ENCODE peak calls at places on chromosomes 6 and 20, in nine cellular contexts. R is heart right ventricle, Z is lung, M is stomach, N is ovary, U is mammary epithelial cell, B is heart left ventricle, F is tibial nerve, A is GM23338. W is an unnamed sample. For H3K4me1, the result is how much of the 10 kb centered on the place peaks cover.

GRCh38 chr6:89934685-89935366 is 40.6 kb downstream of the GJA10 start:
- DNase-seq in M (no peak), A (peak), F (no peak), Z (no peak), N (no peak), R (no peak), B (no peak), U (no peak), W (no peak)

GRCh38 chr6:34890526-34890910 is 1.5 kb downstream of the ANKS1A start:
- DNase-seq in M (no peak), F (no peak), R (no peak), B (no peak), N (no peak), Z (no peak), U (no peak), A (no peak), W (no peak)

GRCh38 chr20:47355489-47356219 is 845 bp downstream of the ZMYND8 start:
- DNase-seq in N (no peak), F (no peak), U (no peak), R (no peak), Z (no peak), B (no peak), A (no peak), M (no peak), W (no peak)

GRCh38 chr6:18102783-18103509 is 19.5 kb downstream of the NHLRC1 start:
- DNase-seq in R (no peak), M (no peak), B (no peak), F (no peak), U (no peak), A (no peak), Z (no peak), N (no peak), W (no peak)

GRCh38 chr6:116220172-116220571 is 33.7 kb downstream of the TSPYL4 start:
- DNase-seq in R (peak), A (no peak), M (no peak), B (no peak), F (no peak), N (no peak), U (no peak), Z (no peak), W (peak)

GRCh38 chr6:46612645-46613044 is 40.0 kb downstream of the CYP39A1 start:
- DNase-seq in F (no peak), A (no peak), R (peak), M (no peak), U (no peak), N (no peak), Z (no peak), B (peak), W (peak)

GRCh38 chr20:40754372-40754943 is 65.4 kb upstream of the MAFB start:
- DNase-seq in B (peak), R (peak), Z (no peak), F (no peak), M (no peak), A (no peak), U (no peak), N (no peak), W (peak)

GRCh38 chr6:148455225-148455624 is 112.6 kb downstream of the SASH1 start:
- DNase-seq in F (no peak), Z (peak), B (no peak), A (no peak), M (no peak), R (peak), U (no peak), N (no peak), W (no peak)

GRCh38 chr20:24160563-24161355 is 172.2 kb upstream of the GGTLC1 start:
- DNase-seq in F (peak), N (peak), R (peak), Z (peak), M (peak), A (peak), B (peak), U (peak), W (peak)

GRCh38 chr6:52306972-52307849 is 22.7 kb upstream of the MCM3 start:
- DNase-seq in A (peak), R (no peak), B (no peak), U (no peak), F (no peak), Z (peak), M (no peak), N (no peak), W (peak)

GRCh38 chr20:45404438-45404837 is 3.7 kb upstream of the DBNDD2 start:
- DNase-seq in U (no peak), R (no peak), F (no peak), N (no peak), Z (no peak), M (no peak), B (no peak), A (no peak), W (no peak)

GRCh38 chr6:15443119-15443518 is 197.2 kb downstream of the JARID2 start:
- DNase-seq in N (no peak), F (no peak), Z (no peak), U (peak), A (no peak), M (no peak), B (no peak), R (no peak), W (no peak)

GRCh38 chr6:46815130-46815529 is 21.9 kb downstream of the MEP1A start:
- DNase-seq in U (peak), A (no peak), F (no peak), Z (no peak), R (no peak), M (no peak), B (no peak), N (no peak), W (no peak)

GRCh38 chr20:46967647-46968046 is 73.0 kb downstream of the EYA2 start:
- DNase-seq in M (no peak), A (no peak), N (no peak), R (no peak), U (no peak), Z (no peak), B (no peak), F (no peak), W (no peak)

GRCh38 chr6:147881432-147881831 is 372.9 kb downstream of the SAMD5 start:
- DNase-seq in A (peak), R (no peak), M (no peak), F (no peak), N (no peak), B (no peak), U (no peak), Z (no peak), W (no peak)

GRCh38 chr6:4522453-4522852 is 253.8 kb upstream of the CDYL start:
- DNase-seq in N (no peak), U (no peak), A (no peak), F (no peak), Z (no peak), B (no peak), M (no peak), R (no peak), W (no peak)

GRCh38 chr6:30963641-30964040 is 19.9 kb upstream of the MUC21 start:
- DNase-seq in B (no peak), Z (no peak), M (no peak), N (no peak), U (no peak), A (no peak), R (no peak), F (no peak), W (no peak)

GRCh38 chr6:144162977-144163376 is 12.7 kb downstream of the STX11 start:
- DNase-seq in N (no peak), M (no peak), A (no peak), U (no peak), R (no peak), F (no peak), B (no peak), Z (no peak), W (no peak)

GRCh38 chr20:20695250-20695816 is 17.1 kb downstream of the RALGAPA2 start:
- DNase-seq in B (no peak), R (no peak), A (no peak), N (no peak), Z (no peak), F (no peak), U (peak), M (no peak), W (no peak)

GRCh38 chr6:104325341-104326172 is 534.2 kb downstream of the HACE1 start:
- DNase-seq in Z (no peak), F (no peak), U (peak), R (no peak), M (no peak), A (peak), N (no peak), B (no peak), W (no peak)

GRCh38 chr6:21468487-21468886 is 125.1 kb upstream of the SOX4 start:
- DNase-seq in Z (no peak), F (no peak), R (no peak), N (no peak), M (no peak), B (no peak), U (no peak), A (no peak), W (no peak)

GRCh38 chr6:35483490-35483889 is 13.4 kb downstream of the TEAD3 start:
- DNase-seq in F (no peak), Z (no peak), U (no peak), N (no peak), B (no peak), A (no peak), M (no peak), R (no peak), W (no peak)

GRCh38 chr6:90347411-90347841 is 50.8 kb upstream of the BACH2 start:
- DNase-seq in F (no peak), M (no peak), N (no peak), U (peak), A (no peak), Z (no peak), B (no peak), R (no peak), W (no peak)

GRCh38 chr20:62598761-62599194 is 43.5 kb upstream of the SLCO4A1 start:
- DNase-seq in A (no peak), B (peak), Z (no peak), R (no peak), F (no peak), M (peak), U (no peak), N (no peak), W (no peak)

GRCh38 chr6:121247386-121247785 is 86.9 kb downstream of the TBC1D32 start:
- DNase-seq in F (no peak), R (no peak), M (no peak), Z (no peak), A (no peak), U (peak), B (no peak), N (no peak), W (no peak)

GRCh38 chr6:159505140-159505922 is 187.7 kb downstream of the SOD2 start:
- DNase-seq in F (peak), M (no peak), Z (no peak), U (no peak), A (no peak), R (peak), N (no peak), B (no peak), W (peak)

GRCh38 chr6:82015043-82015442 is 232.5 kb downstream of the IBTK start:
- DNase-seq in B (no peak), M (no peak), R (no peak), A (no peak), Z (no peak), F (no peak), U (peak), N (no peak), W (no peak)

GRCh38 chr6:16909599-16910360 is 148.5 kb upstream of the ATXN1 start:
- DNase-seq in U (peak), M (no peak), R (no peak), Z (no peak), B (no peak), N (no peak), F (no peak), A (no peak), W (no peak)

GRCh38 chr6:111800468-111800760 is 72.8 kb downstream of the FYN start:
- DNase-seq in Z (no peak), M (no peak), B (no peak), F (no peak), A (no peak), U (no peak), R (no peak), N (no peak), W (no peak)

GRCh38 chr20:60365063-60365640 is 406.9 kb downstream of the CDH26 start:
- DNase-seq in R (no peak), U (no peak), A (peak), F (no peak), B (no peak), Z (no peak), M (peak), N (no peak), W (no peak)

GRCh38 chr6:4879724-4880372 is 103.6 kb downstream of the CDYL start:
- DNase-seq in B (no peak), M (no peak), Z (no peak), N (no peak), A (no peak), R (no peak), F (no peak), U (no peak), W (no peak)

GRCh38 chr20:35015863-35016193 is 60.2 kb downstream of the MYH7B start:
- DNase-seq in R (no peak), B (no peak), F (no peak), U (no peak), N (no peak), Z (no peak), A (no peak), M (no peak), W (no peak)

DNA sequence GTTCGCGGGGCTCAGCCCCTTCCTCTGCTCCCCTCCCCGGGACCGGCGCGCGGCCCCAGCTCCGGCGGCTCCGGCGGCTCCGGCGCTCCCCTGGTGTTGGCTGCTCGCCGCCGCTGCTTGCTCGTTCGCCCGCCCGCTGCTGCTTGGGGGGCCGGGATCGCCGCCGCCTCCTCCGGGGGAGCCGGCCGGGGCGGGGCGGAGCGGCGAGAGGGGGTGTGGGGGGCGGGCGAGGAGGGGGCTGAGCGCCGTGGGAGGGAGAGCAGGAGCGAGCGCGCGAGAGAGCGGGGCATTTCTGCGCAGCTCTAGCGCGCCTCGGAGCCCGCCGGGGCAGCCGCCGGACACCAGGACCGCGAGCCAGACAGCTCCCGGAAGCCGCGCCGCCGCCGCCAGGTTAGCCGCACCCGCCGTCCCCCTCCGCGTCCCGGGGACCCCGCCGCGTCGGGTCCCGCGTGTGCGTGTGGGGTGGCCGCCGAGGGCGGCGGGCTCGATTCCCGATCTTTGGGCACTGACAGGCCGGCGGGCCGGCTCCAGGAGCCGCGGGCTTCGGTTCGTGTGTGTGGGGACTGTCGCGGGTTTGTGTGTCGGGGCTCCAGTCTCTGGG is 62.0 kb upstream of the EPB41L1 start:
- DNase-seq in R (no peak), B (no peak), M (peak), N (peak), A (peak), U (no peak), F (no peak), Z (no peak), W (peak)
- H3K4me1 ChIP-seq in R (under half), B (under half), M (half or more), N (under half), A (under half), U (under half), F (under half), Z (under half), W (under half)

GRCh38 chr6:14012313-14013036 is 87.7 kb downstream of the RNF182 start:
- DNase-seq in A (no peak), M (no peak), U (no peak), N (no peak), R (no peak), F (no peak), B (no peak), Z (no peak), W (no peak)

GRCh38 chr6:14004258-14004657 is 79.5 kb downstream of the RNF182 start:
- DNase-seq in F (no peak), N (no peak), M (no peak), U (no peak), A (no peak), B (no peak), Z (no peak), R (no peak), W (no peak)

GRCh38 chr6:14009416-14009815 is 84.7 kb downstream of the RNF182 start:
- DNase-seq in Z (no peak), R (no peak), A (peak), F (no peak), U (no peak), B (no peak), N (no peak), M (no peak), W (no peak)

GRCh38 chr6:14010275-14010674 is 85.5 kb downstream of the RNF182 start:
- DNase-seq in N (no peak), M (no peak), A (no peak), F (no peak), R (no peak), U (no peak), B (no peak), Z (no peak), W (no peak)

GRCh38 chr6:14008809-14009208 is 84.1 kb downstream of the RNF182 start:
- DNase-seq in U (no peak), M (no peak), F (no peak), N (no peak), B (no peak), R (no peak), A (no peak), Z (no peak), W (no peak)
- TF ChIP-seq CTCF in U (no peak), M (no peak), F (no peak), N (no peak), B (no peak), R (no peak), A (no peak), Z (no peak), W (no peak)

DNA sequence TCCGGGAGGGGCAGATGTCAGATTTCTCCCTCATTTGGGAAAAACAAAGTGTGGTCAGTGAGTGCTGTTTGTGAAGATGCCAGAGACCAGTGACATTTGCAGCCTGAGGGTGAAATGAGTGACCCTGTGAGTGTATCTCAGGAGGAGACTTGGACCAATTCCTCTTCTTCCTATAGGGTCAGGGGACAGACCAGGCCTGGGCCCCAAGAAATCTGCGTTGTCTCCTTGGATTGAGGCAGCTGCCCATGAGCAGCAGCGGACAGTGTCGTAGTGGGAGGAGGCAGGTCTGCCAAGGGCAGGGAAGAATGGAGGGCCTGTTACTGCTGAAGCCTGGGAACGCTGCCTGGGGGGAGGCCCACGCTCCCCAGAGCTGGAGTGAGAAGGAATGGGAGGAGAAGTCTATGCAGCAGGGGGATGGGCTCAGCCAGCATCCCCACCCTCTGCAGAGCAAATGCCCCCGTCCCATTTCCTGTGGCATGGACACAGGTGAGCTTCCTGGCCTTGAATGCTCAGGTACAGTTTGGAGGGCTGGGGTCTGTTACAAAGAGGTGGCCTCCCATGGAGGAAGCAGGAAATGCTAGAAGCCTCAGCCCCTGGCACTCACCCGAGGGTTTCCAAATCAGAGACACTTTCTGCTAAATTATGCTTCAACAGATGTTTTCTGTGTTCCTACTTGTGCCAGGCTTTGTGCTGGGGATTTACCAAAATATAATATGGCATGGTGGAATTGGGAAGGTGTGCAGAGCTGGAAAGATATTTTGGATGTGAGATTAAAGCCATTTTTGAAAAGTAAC is 29.8 kb downstream of the DAAM2 start:
- DNase-seq in A (peak), R (peak), M (no peak), U (no peak), N (peak), F (no peak), Z (no peak), B (peak), W (peak)
- H3K4me3 ChIP-seq in A (no peak), R (peak), M (peak), U (no peak), N (no peak), F (peak), Z (no peak), B (peak), W (peak)

DNA sequence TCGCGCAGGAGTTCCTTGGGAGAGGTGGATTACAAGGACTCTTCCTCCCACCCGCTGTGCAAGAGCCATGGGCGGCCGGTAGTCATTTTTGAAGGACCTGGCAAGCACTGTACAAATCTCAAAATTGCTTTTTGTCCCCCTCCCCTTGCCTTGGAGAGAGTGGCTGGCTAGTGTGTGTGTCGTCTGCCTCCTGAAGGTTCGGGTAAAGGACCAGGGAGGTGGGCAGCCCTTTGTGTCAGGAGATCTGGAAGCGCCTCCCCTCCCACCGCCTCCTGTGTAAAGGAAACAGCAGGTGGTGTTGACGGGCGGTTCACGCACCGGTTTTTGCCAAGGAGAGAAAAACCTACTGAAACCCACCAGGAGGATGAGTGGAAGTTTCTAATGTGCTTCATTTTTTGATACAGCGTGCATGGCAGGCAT is 1.2 kb downstream of the ENTPD6 start:
- DNase-seq in U (no peak), M (no peak), Z (no peak), N (no peak), B (no peak), R (no peak), F (no peak), A (peak), W (no peak)
- H3K4me1 ChIP-seq in U (under half), M (under half), Z (under half), N (under half), B (under half), R (under half), F (under half), A (under half), W (half or more)

DNA sequence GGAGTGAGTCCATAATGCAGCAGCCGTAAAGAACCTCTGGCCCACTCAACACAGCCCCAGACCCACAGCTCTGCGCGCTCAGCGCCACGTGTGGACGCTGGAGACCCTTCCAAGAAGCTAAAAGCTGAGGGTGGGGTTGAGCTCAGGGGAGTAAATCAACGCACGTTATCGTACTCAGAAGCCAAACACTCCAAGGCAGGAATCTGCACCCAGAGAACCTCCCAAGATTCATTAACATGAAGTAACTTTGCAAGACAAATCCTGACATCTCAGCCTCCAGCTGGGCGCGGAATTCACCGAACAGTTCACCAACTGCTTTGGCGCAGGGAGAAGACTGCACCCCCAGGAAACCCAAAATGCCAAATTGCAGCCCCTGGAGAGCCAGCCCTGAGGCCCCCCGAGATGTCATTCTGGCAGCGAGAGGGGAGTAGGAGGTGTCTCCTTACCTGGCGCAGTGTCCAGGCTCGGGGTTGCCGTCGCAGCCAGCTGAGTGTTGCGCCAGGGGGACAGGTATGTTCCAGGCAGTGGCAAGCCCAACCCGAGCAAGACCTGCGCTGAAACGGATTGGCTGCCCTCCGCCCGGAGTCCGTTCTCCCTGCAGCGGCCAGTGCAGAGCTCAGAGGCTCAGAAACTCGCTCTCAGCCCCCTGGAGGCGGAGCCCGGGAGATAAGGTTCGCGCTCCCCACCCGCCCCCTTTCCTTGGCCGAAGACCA is at the start of gene COL21A1:
- DNase-seq in R (peak), U (no peak), B (peak), F (no peak), A (peak), N (peak), Z (peak), M (no peak), W (peak)
- TF ChIP-seq CTCF in R (no peak), U (no peak), B (peak), F (peak), A (peak), N (no peak), Z (no peak), M (no peak), W (peak)

GRCh38 chr20:346033-346639 is 775 bp upstream of the NRSN2 start:
- DNase-seq in R (no peak), U (no peak), Z (no peak), B (no peak), F (no peak), N (no peak), A (no peak), M (no peak), W (no peak)
- H3K4me3 ChIP-seq in R (peak), U (peak), Z (no peak), B (peak), F (peak), N (peak), A (peak), M (peak), W (peak)

W was measured in left ventricle myocardium inferior.